ENCODE peak calls at places on chromosome 15, in seven cellular contexts. One of them, this sample, is unnamed. For H3K27me3 and H3K36me3, the result is how much of the 10 kb centered on the place peaks cover.

GRCh38 chr15:70152070-70152480 is 54.4 kb upstream of the TLE3 start:
- DNase-seq in CD8-positive, alpha-beta memory T cell: no peak
- DNase-seq in lower lobe of right lung: no peak
- DNase-seq in thoracic aorta: no peak
- DNase-seq in hepatocyte: no peak
- DNase-seq in heart right ventricle: no peak
- DNase-seq in tibial artery: no peak
- DNase-seq in this sample: no peak

GRCh38 chr15:70018646-70019600 is 78.8 kb downstream of the TLE3 start:
- DNase-seq in CD8-positive, alpha-beta memory T cell: no peak
- DNase-seq in tibial artery: peak
- DNase-seq in thoracic aorta: no peak
- DNase-seq in lower lobe of right lung: no peak
- DNase-seq in heart right ventricle: no peak
- DNase-seq in hepatocyte: no peak
- DNase-seq in this sample: no peak

GRCh38 chr15:68470049-68470738 is 38.2 kb upstream of the ITGA11 start:
- DNase-seq in hepatocyte: no peak
- DNase-seq in thoracic aorta: no peak
- DNase-seq in lower lobe of right lung: no peak
- DNase-seq in tibial artery: no peak
- DNase-seq in heart right ventricle: no peak
- DNase-seq in CD8-positive, alpha-beta memory T cell: no peak
- DNase-seq in this sample: no peak

GRCh38 chr15:81152799-81153198 is 18.7 kb downstream of the CFAP161 start:
- DNase-seq in thoracic aorta: no peak
- DNase-seq in hepatocyte: no peak
- DNase-seq in heart right ventricle: no peak
- DNase-seq in CD8-positive, alpha-beta memory T cell: no peak
- DNase-seq in lower lobe of right lung: no peak
- DNase-seq in tibial artery: no peak
- DNase-seq in this sample: no peak

GRCh38 chr15:67700023-67700422 is 125.3 kb upstream of the SKOR1 start:
- DNase-seq in tibial artery: no peak
- DNase-seq in thoracic aorta: no peak
- DNase-seq in heart right ventricle: no peak
- DNase-seq in lower lobe of right lung: no peak
- DNase-seq in CD8-positive, alpha-beta memory T cell: no peak
- DNase-seq in hepatocyte: no peak
- DNase-seq in this sample: no peak

GRCh38 chr15:96107922-96108321 is 222.6 kb upstream of the NR2F2 start:
- DNase-seq in heart right ventricle: no peak
- DNase-seq in lower lobe of right lung: no peak
- DNase-seq in hepatocyte: no peak
- DNase-seq in thoracic aorta: no peak
- DNase-seq in tibial artery: no peak
- DNase-seq in CD8-positive, alpha-beta memory T cell: no peak
- DNase-seq in this sample: no peak

GRCh38 chr15:51499379-51499976 is 123.1 kb downstream of the DMXL2 start:
- DNase-seq in heart right ventricle: no peak
- DNase-seq in thoracic aorta: no peak
- DNase-seq in hepatocyte: peak
- DNase-seq in lower lobe of right lung: no peak
- DNase-seq in tibial artery: no peak
- DNase-seq in CD8-positive, alpha-beta memory T cell: no peak
- DNase-seq in this sample: peak

GRCh38 chr15:51341366-51342248 is at the start of gene GLDN:
- DNase-seq in tibial artery: peak
- DNase-seq in heart right ventricle: peak
- DNase-seq in hepatocyte: peak
- DNase-seq in CD8-positive, alpha-beta memory T cell: no peak
- DNase-seq in lower lobe of right lung: peak
- DNase-seq in thoracic aorta: peak
- DNase-seq in this sample: peak

GRCh38 chr15:77982127-77982490 is 95.4 kb downstream of the TBC1D2B start:
- DNase-seq in thoracic aorta: no peak
- DNase-seq in lower lobe of right lung: no peak
- DNase-seq in CD8-positive, alpha-beta memory T cell: no peak
- DNase-seq in tibial artery: peak
- DNase-seq in heart right ventricle: no peak
- DNase-seq in hepatocyte: no peak
- DNase-seq in this sample: no peak

GRCh38 chr15:79244876-79245275 is 37.6 kb upstream of the ANKRD34C start:
- DNase-seq in heart right ventricle: no peak
- DNase-seq in CD8-positive, alpha-beta memory T cell: no peak
- DNase-seq in tibial artery: no peak
- DNase-seq in thoracic aorta: no peak
- DNase-seq in hepatocyte: no peak
- DNase-seq in lower lobe of right lung: no peak
- DNase-seq in this sample: no peak

GRCh38 chr15:75130597-75131268 is 70.9 kb upstream of the C15orf39 start:
- DNase-seq in lower lobe of right lung: no peak
- DNase-seq in hepatocyte: no peak
- DNase-seq in heart right ventricle: no peak
- DNase-seq in tibial artery: no peak
- DNase-seq in thoracic aorta: no peak
- DNase-seq in CD8-positive, alpha-beta memory T cell: peak
- DNase-seq in this sample: no peak
- H3K4me3 ChIP-seq in lower lobe of right lung: peak
- H3K4me3 ChIP-seq in hepatocyte: no peak
- H3K4me3 ChIP-seq in heart right ventricle: peak
- H3K4me3 ChIP-seq in tibial artery: no peak
- H3K4me3 ChIP-seq in thoracic aorta: peak
- H3K4me3 ChIP-seq in CD8-positive, alpha-beta memory T cell: peak
- H3K4me3 ChIP-seq in this sample: no peak

DNA sequence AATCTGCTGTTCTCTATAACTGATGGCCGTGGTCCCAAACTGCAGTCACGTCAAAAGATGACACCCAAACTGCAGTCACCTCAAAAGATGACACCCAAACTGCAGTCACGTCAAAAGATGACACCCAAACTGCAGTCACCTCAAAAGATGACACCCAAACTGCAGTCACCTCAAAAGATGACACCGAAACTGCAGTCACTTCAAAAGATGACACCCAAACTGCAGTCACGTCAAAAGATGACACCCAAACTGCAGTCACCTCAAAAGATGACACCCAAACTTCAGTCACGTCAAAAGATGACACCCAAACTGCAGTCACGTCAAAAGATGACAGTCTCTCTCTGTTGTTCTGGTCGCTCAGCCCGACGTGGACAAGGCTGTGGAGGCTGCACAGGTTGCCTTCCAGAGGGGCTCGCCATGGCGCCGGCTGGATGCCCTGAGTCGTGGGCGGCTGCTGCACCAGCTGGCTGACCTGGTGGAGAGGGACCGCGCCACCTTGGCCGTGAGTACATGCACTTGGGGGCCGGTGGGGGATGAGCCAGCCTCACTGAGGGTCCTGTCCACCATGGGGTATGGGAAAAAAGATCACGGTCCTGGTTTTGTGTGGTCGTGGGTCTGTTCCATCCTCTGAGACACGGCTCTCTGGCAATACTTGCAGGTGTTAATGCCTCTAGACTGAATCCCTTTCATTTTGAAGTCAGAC is 7.7 kb downstream of the ALDH1A3 start:
- DNase-seq in lower lobe of right lung: no peak
- DNase-seq in thoracic aorta: no peak
- DNase-seq in hepatocyte: no peak
- DNase-seq in tibial artery: peak
- DNase-seq in heart right ventricle: no peak
- DNase-seq in CD8-positive, alpha-beta memory T cell: no peak
- DNase-seq in this sample: no peak
- H3K27me3 ChIP-seq in lower lobe of right lung: under half
- H3K27me3 ChIP-seq in thoracic aorta: under half
- H3K27me3 ChIP-seq in hepatocyte: under half
- H3K27me3 ChIP-seq in tibial artery: under half
- H3K27me3 ChIP-seq in heart right ventricle: half or more
- H3K27me3 ChIP-seq in CD8-positive, alpha-beta memory T cell: under half
- H3K27me3 ChIP-seq in this sample: under half

GRCh38 chr15:100925480-100925879 is 6.3 kb downstream of the LRRK1 start:
- DNase-seq in heart right ventricle: no peak
- DNase-seq in lower lobe of right lung: no peak
- DNase-seq in CD8-positive, alpha-beta memory T cell: no peak
- DNase-seq in hepatocyte: no peak
- DNase-seq in tibial artery: no peak
- DNase-seq in thoracic aorta: no peak
- DNase-seq in this sample: no peak
- H3K36me3 ChIP-seq in heart right ventricle: under half
- H3K36me3 ChIP-seq in lower lobe of right lung: under half
- H3K36me3 ChIP-seq in CD8-positive, alpha-beta memory T cell: under half
- H3K36me3 ChIP-seq in hepatocyte: under half
- H3K36me3 ChIP-seq in tibial artery: under half
- H3K36me3 ChIP-seq in thoracic aorta: under half
- H3K36me3 ChIP-seq in this sample: under half

GRCh38 chr15:41774873-41775417 is 661 bp downstream of the MAPKBP1 start:
- DNase-seq in CD8-positive, alpha-beta memory T cell: no peak
- DNase-seq in hepatocyte: peak
- DNase-seq in tibial artery: no peak
- DNase-seq in heart right ventricle: no peak
- DNase-seq in lower lobe of right lung: no peak
- DNase-seq in thoracic aorta: no peak
- DNase-seq in this sample: no peak
- H3K4me3 ChIP-seq in CD8-positive, alpha-beta memory T cell: peak
- H3K4me3 ChIP-seq in hepatocyte: peak
- H3K4me3 ChIP-seq in tibial artery: peak
- H3K4me3 ChIP-seq in heart right ventricle: peak
- H3K4me3 ChIP-seq in lower lobe of right lung: peak
- H3K4me3 ChIP-seq in thoracic aorta: peak
- H3K4me3 ChIP-seq in this sample: peak

DNA sequence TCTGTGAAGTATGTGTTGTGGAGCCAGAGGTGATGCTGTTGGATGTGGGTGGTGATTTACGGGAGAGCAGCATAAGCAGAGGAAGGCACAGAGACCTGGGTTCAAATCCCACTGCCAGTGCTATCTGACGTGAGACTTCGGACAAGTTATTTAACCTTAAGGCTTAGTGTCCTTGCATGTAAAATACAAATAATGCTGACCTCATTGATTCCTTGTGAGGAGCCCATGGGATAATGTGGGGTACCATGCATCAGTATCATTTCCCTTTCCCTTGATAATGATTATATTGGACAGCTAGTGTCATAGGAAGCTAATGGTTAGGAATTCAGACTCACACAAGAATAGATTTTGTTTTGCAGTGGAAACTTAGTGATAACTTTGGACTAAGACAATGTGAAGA is 141.6 kb downstream of the SLCO3A1 start:
- DNase-seq in hepatocyte: no peak
- DNase-seq in thoracic aorta: no peak
- DNase-seq in lower lobe of right lung: no peak
- DNase-seq in tibial artery: no peak
- DNase-seq in CD8-positive, alpha-beta memory T cell: no peak
- DNase-seq in heart right ventricle: no peak
- DNase-seq in this sample: no peak
- H3K27me3 ChIP-seq in hepatocyte: under half
- H3K27me3 ChIP-seq in thoracic aorta: under half
- H3K27me3 ChIP-seq in lower lobe of right lung: under half
- H3K27me3 ChIP-seq in tibial artery: under half
- H3K27me3 ChIP-seq in CD8-positive, alpha-beta memory T cell: under half
- H3K27me3 ChIP-seq in heart right ventricle: under half
- H3K27me3 ChIP-seq in this sample: under half